ENCODE peak calls at places on chromosomes 2 and 18, in nine cellular contexts. One of them, this sample, is unnamed.

GRCh38 chr18:54608008-54608642 is 17.1 kb downstream of the DYNAP start:
- DNase-seq in iris pigment epithelial cell: peak
- DNase-seq in frontal cortex: no peak
- DNase-seq in activated CD4-positive, CD25-positive, alpha-beta regulatory T cell: no peak
- DNase-seq in prostate gland: no peak
- DNase-seq in NCI-H1417: no peak
- DNase-seq in lower lobe of right lung: no peak
- DNase-seq in BJ: no peak
- DNase-seq in ACHN: peak
- DNase-seq in this sample: peak

GRCh38 chr2:128681351-128681906 is 362.8 kb upstream of the HS6ST1 start:
- DNase-seq in iris pigment epithelial cell: no peak
- DNase-seq in frontal cortex: no peak
- DNase-seq in activated CD4-positive, CD25-positive, alpha-beta regulatory T cell: no peak
- DNase-seq in prostate gland: no peak
- DNase-seq in NCI-H1417: no peak
- DNase-seq in lower lobe of right lung: no peak
- DNase-seq in BJ: no peak
- DNase-seq in ACHN: no peak
- DNase-seq in this sample: no peak

GRCh38 chr2:241636182-241636982 is 576 bp downstream of the THAP4 start:
- DNase-seq in iris pigment epithelial cell: peak
- DNase-seq in frontal cortex: peak
- DNase-seq in activated CD4-positive, CD25-positive, alpha-beta regulatory T cell: no peak
- DNase-seq in prostate gland: no peak
- DNase-seq in NCI-H1417: peak
- DNase-seq in lower lobe of right lung: peak
- DNase-seq in BJ: no peak
- DNase-seq in ACHN: peak
- DNase-seq in this sample: peak

GRCh38 chr2:203594541-203594940 is 59.4 kb upstream of the RAPH1 start:
- DNase-seq in iris pigment epithelial cell: peak
- DNase-seq in frontal cortex: no peak
- DNase-seq in activated CD4-positive, CD25-positive, alpha-beta regulatory T cell: no peak
- DNase-seq in prostate gland: no peak
- DNase-seq in NCI-H1417: no peak
- DNase-seq in lower lobe of right lung: no peak
- DNase-seq in BJ: peak
- DNase-seq in ACHN: no peak
- DNase-seq in this sample: no peak

GRCh38 chr2:130760754-130761751 is 5.7 kb downstream of the AMER3 start:
- DNase-seq in iris pigment epithelial cell: no peak
- DNase-seq in frontal cortex: no peak
- DNase-seq in activated CD4-positive, CD25-positive, alpha-beta regulatory T cell: no peak
- DNase-seq in prostate gland: no peak
- DNase-seq in NCI-H1417: no peak
- DNase-seq in lower lobe of right lung: no peak
- DNase-seq in BJ: no peak
- DNase-seq in ACHN: no peak
- DNase-seq in this sample: no peak

GRCh38 chr2:217694296-217694695 is 308.5 kb downstream of the TNS1 start:
- DNase-seq in iris pigment epithelial cell: peak
- DNase-seq in frontal cortex: no peak
- DNase-seq in activated CD4-positive, CD25-positive, alpha-beta regulatory T cell: no peak
- DNase-seq in prostate gland: no peak
- DNase-seq in NCI-H1417: no peak
- DNase-seq in lower lobe of right lung: no peak
- DNase-seq in BJ: no peak
- DNase-seq in ACHN: no peak
- DNase-seq in this sample: no peak

GRCh38 chr2:168392031-168392430 is 64.0 kb upstream of the CERS6 start:
- DNase-seq in iris pigment epithelial cell: peak
- DNase-seq in frontal cortex: no peak
- DNase-seq in activated CD4-positive, CD25-positive, alpha-beta regulatory T cell: no peak
- DNase-seq in prostate gland: no peak
- DNase-seq in NCI-H1417: no peak
- DNase-seq in lower lobe of right lung: no peak
- DNase-seq in BJ: no peak
- DNase-seq in ACHN: no peak
- DNase-seq in this sample: no peak

GRCh38 chr18:28189400-28190239 is 12.7 kb upstream of the CDH2 start:
- DNase-seq in iris pigment epithelial cell: peak
- DNase-seq in frontal cortex: no peak
- DNase-seq in activated CD4-positive, CD25-positive, alpha-beta regulatory T cell: no peak
- DNase-seq in prostate gland: peak
- DNase-seq in NCI-H1417: no peak
- DNase-seq in lower lobe of right lung: no peak
- DNase-seq in BJ: no peak
- DNase-seq in ACHN: peak
- DNase-seq in this sample: peak

GRCh38 chr2:52629531-52629930 is 1138.1 kb upstream of the CHAC2 start:
- DNase-seq in iris pigment epithelial cell: no peak
- DNase-seq in frontal cortex: no peak
- DNase-seq in activated CD4-positive, CD25-positive, alpha-beta regulatory T cell: no peak
- DNase-seq in prostate gland: no peak
- DNase-seq in NCI-H1417: no peak
- DNase-seq in lower lobe of right lung: no peak
- DNase-seq in BJ: no peak
- DNase-seq in ACHN: no peak
- DNase-seq in this sample: no peak

GRCh38 chr2:114446571-114446970 is 4.1 kb downstream of the DPP10 start:
- DNase-seq in iris pigment epithelial cell: no peak
- DNase-seq in frontal cortex: no peak
- DNase-seq in activated CD4-positive, CD25-positive, alpha-beta regulatory T cell: no peak
- DNase-seq in prostate gland: no peak
- DNase-seq in NCI-H1417: no peak
- DNase-seq in lower lobe of right lung: no peak
- DNase-seq in BJ: no peak
- DNase-seq in ACHN: no peak
- DNase-seq in this sample: no peak

GRCh38 chr2:230913812-230914211 is 11.2 kb downstream of the GPR55 start:
- DNase-seq in iris pigment epithelial cell: no peak
- DNase-seq in frontal cortex: no peak
- DNase-seq in activated CD4-positive, CD25-positive, alpha-beta regulatory T cell: no peak
- DNase-seq in prostate gland: no peak
- DNase-seq in NCI-H1417: no peak
- DNase-seq in lower lobe of right lung: peak
- DNase-seq in BJ: no peak
- DNase-seq in ACHN: no peak
- DNase-seq in this sample: no peak

GRCh38 chr2:133676392-133677130 is 108.3 kb upstream of the NCKAP5 start:
- DNase-seq in iris pigment epithelial cell: peak
- DNase-seq in frontal cortex: no peak
- DNase-seq in activated CD4-positive, CD25-positive, alpha-beta regulatory T cell: no peak
- DNase-seq in prostate gland: no peak
- DNase-seq in NCI-H1417: no peak
- DNase-seq in lower lobe of right lung: no peak
- DNase-seq in BJ: peak
- DNase-seq in ACHN: no peak
- DNase-seq in this sample: no peak

GRCh38 chr2:30421551-30422436 is 25.3 kb upstream of the LCLAT1 start:
- DNase-seq in iris pigment epithelial cell: peak
- DNase-seq in frontal cortex: no peak
- DNase-seq in activated CD4-positive, CD25-positive, alpha-beta regulatory T cell: no peak
- DNase-seq in prostate gland: no peak
- DNase-seq in NCI-H1417: peak
- DNase-seq in lower lobe of right lung: no peak
- DNase-seq in BJ: peak
- DNase-seq in ACHN: no peak
- DNase-seq in this sample: no peak

GRCh38 chr2:73233932-73234832 is at the start of gene CCT7:
- DNase-seq in iris pigment epithelial cell: peak
- DNase-seq in frontal cortex: peak
- DNase-seq in activated CD4-positive, CD25-positive, alpha-beta regulatory T cell: peak
- DNase-seq in prostate gland: peak
- DNase-seq in NCI-H1417: peak
- DNase-seq in lower lobe of right lung: peak
- DNase-seq in BJ: peak
- DNase-seq in ACHN: peak
- DNase-seq in this sample: peak

GRCh38 chr2:104434363-104434792 is 419.5 kb upstream of the POU3F3 start:
- DNase-seq in iris pigment epithelial cell: no peak
- DNase-seq in frontal cortex: no peak
- DNase-seq in activated CD4-positive, CD25-positive, alpha-beta regulatory T cell: no peak
- DNase-seq in prostate gland: peak
- DNase-seq in NCI-H1417: peak
- DNase-seq in lower lobe of right lung: peak
- DNase-seq in BJ: no peak
- DNase-seq in ACHN: no peak
- DNase-seq in this sample: no peak

GRCh38 chr2:207727256-207727655 is 15.8 kb downstream of the CCNYL1 start:
- DNase-seq in iris pigment epithelial cell: peak
- DNase-seq in frontal cortex: no peak
- DNase-seq in activated CD4-positive, CD25-positive, alpha-beta regulatory T cell: no peak
- DNase-seq in prostate gland: no peak
- DNase-seq in NCI-H1417: no peak
- DNase-seq in lower lobe of right lung: no peak
- DNase-seq in BJ: no peak
- DNase-seq in ACHN: no peak
- DNase-seq in this sample: peak

GRCh38 chr2:46724107-46724506 is 191.5 kb downstream of the MCFD2 start:
- DNase-seq in iris pigment epithelial cell: no peak
- DNase-seq in frontal cortex: no peak
- DNase-seq in activated CD4-positive, CD25-positive, alpha-beta regulatory T cell: no peak
- DNase-seq in prostate gland: no peak
- DNase-seq in NCI-H1417: no peak
- DNase-seq in lower lobe of right lung: no peak
- DNase-seq in BJ: no peak
- DNase-seq in ACHN: no peak
- DNase-seq in this sample: no peak

GRCh38 chr18:36327352-36328316 is 30.1 kb downstream of the FHOD3 start:
- DNase-seq in iris pigment epithelial cell: no peak
- DNase-seq in frontal cortex: no peak
- DNase-seq in activated CD4-positive, CD25-positive, alpha-beta regulatory T cell: no peak
- DNase-seq in prostate gland: no peak
- DNase-seq in NCI-H1417: no peak
- DNase-seq in lower lobe of right lung: no peak
- DNase-seq in BJ: no peak
- DNase-seq in ACHN: no peak
- DNase-seq in this sample: no peak